ENCODE peak calls at places on chromosome 1, in four cellular contexts. One of them, this sample, is unnamed.

GRCh38 chr1:244450597-244451538 is 841 bp downstream of the ADSS2 start:
- DNase-seq in GM12864: no peak
- DNase-seq in tibial nerve: peak; percentile 29
- DNase-seq in left ventricle myocardium inferior: peak; percentile 46
- DNase-seq in this sample: peak; percentile 42

GRCh38 chr1:219529116-219529515 is 83.8 kb downstream of the ZC3H11B start:
- DNase-seq in tibial nerve: no peak
- DNase-seq in GM12864: no peak
- DNase-seq in left ventricle myocardium inferior: no peak
- DNase-seq in this sample: no peak

GRCh38 chr1:165287329-165287728 is 69.2 kb downstream of the LMX1A start:
- DNase-seq in GM12864: no peak
- DNase-seq in left ventricle myocardium inferior: no peak
- DNase-seq in tibial nerve: no peak
- DNase-seq in this sample: no peak

GRCh38 chr1:65489481-65489880 is 69.0 kb downstream of the LEPR start:
- DNase-seq in left ventricle myocardium inferior: no peak
- DNase-seq in tibial nerve: no peak
- DNase-seq in GM12864: no peak
- DNase-seq in this sample: no peak

GRCh38 chr1:178465011-178465410 is 31.8 kb downstream of the CLEC20A start:
- DNase-seq in left ventricle myocardium inferior: no peak
- DNase-seq in tibial nerve: no peak
- DNase-seq in GM12864: no peak
- DNase-seq in this sample: no peak

GRCh38 chr1:229563701-229564100 is 5.2 kb upstream of the ABCB10 start:
- DNase-seq in tibial nerve: no peak
- DNase-seq in GM12864: no peak
- DNase-seq in left ventricle myocardium inferior: no peak
- DNase-seq in this sample: no peak

GRCh38 chr1:29416825-29417557 is 180.7 kb downstream of the PTPRU start:
- DNase-seq in left ventricle myocardium inferior: no peak
- DNase-seq in GM12864: no peak
- DNase-seq in tibial nerve: peak; percentile 14
- DNase-seq in this sample: no peak

GRCh38 chr1:47351305-47351704 is 17.7 kb downstream of the CMPK1 start:
- DNase-seq in left ventricle myocardium inferior: no peak
- DNase-seq in tibial nerve: no peak
- DNase-seq in GM12864: peak; percentile 50
- DNase-seq in this sample: no peak

GRCh38 chr1:238653693-238654321 is 732.6 kb upstream of the CHRM3 start:
- DNase-seq in left ventricle myocardium inferior: no peak
- DNase-seq in tibial nerve: no peak
- DNase-seq in GM12864: no peak
- DNase-seq in this sample: no peak

GRCh38 chr1:201907621-201908020 is 18.9 kb downstream of the SHISA4 start:
- DNase-seq in tibial nerve: no peak
- DNase-seq in left ventricle myocardium inferior: no peak
- DNase-seq in GM12864: no peak
- DNase-seq in this sample: no peak

GRCh38 chr1:27300341-27301051 is 21.5 kb upstream of the TMEM222 start:
- DNase-seq in left ventricle myocardium inferior: peak; percentile 80
- DNase-seq in GM12864: peak; percentile 49
- DNase-seq in tibial nerve: peak; percentile 74
- DNase-seq in this sample: peak; percentile 89

GRCh38 chr1:242245255-242245654 is 246.4 kb upstream of the MAP1LC3C start:
- DNase-seq in tibial nerve: no peak
- DNase-seq in left ventricle myocardium inferior: no peak
- DNase-seq in GM12864: no peak
- DNase-seq in this sample: peak; percentile 54

GRCh38 chr1:31765041-31765467 is 914 bp upstream of the ADGRB2 start:
- DNase-seq in GM12864: no peak
- DNase-seq in left ventricle myocardium inferior: no peak
- DNase-seq in tibial nerve: peak; percentile 23
- DNase-seq in this sample: no peak

GRCh38 chr1:204162498-204163074 is 3.6 kb downstream of the REN start:
- DNase-seq in tibial nerve: peak; percentile 79
- DNase-seq in GM12864: no peak
- DNase-seq in left ventricle myocardium inferior: peak; percentile 78
- DNase-seq in this sample: peak; percentile 78

GRCh38 chr1:20469406-20470076 is 16.5 kb downstream of the CAMK2N1 start:
- DNase-seq in left ventricle myocardium inferior: no peak
- DNase-seq in tibial nerve: no peak
- DNase-seq in GM12864: no peak
- DNase-seq in this sample: no peak

GRCh38 chr1:53541761-53542550 is 82.8 kb downstream of the DMRTB1 start:
- DNase-seq in left ventricle myocardium inferior: no peak
- DNase-seq in tibial nerve: no peak
- DNase-seq in GM12864: no peak
- DNase-seq in this sample: peak; percentile 28

GRCh38 chr1:218582646-218583045 is 237.5 kb downstream of the TGFB2 start:
- DNase-seq in GM12864: no peak
- DNase-seq in left ventricle myocardium inferior: no peak
- DNase-seq in tibial nerve: no peak
- DNase-seq in this sample: no peak

GRCh38 chr1:43366179-43366578 is 1.6 kb downstream of the ELOVL1 start:
- DNase-seq in left ventricle myocardium inferior: peak; percentile 18
- DNase-seq in tibial nerve: no peak
- DNase-seq in GM12864: no peak
- DNase-seq in this sample: no peak

GRCh38 chr1:9311029-9311428 is 18.3 kb downstream of the SPSB1 start:
- DNase-seq in tibial nerve: no peak
- DNase-seq in GM12864: no peak
- DNase-seq in left ventricle myocardium inferior: no peak
- DNase-seq in this sample: no peak

GRCh38 chr1:29156543-29157268 is 25.0 kb downstream of the SRSF4 start:
- DNase-seq in GM12864: no peak
- DNase-seq in tibial nerve: no peak
- DNase-seq in left ventricle myocardium inferior: no peak
- DNase-seq in this sample: no peak

GRCh38 chr1:26043765-26044164 is 2.2 kb downstream of the SLC30A2 start:
- DNase-seq in GM12864: no peak
- DNase-seq in tibial nerve: no peak
- DNase-seq in left ventricle myocardium inferior: no peak
- DNase-seq in this sample: no peak

GRCh38 chr1:151832318-151832984 is 849 bp upstream of the RORC start:
- DNase-seq in GM12864: no peak
- DNase-seq in tibial nerve: no peak
- DNase-seq in left ventricle myocardium inferior: peak; percentile 84
- DNase-seq in this sample: no peak

GRCh38 chr1:24557711-24558121 is 1.8 kb downstream of the NCMAP start:
- DNase-seq in GM12864: no peak
- DNase-seq in tibial nerve: no peak
- DNase-seq in left ventricle myocardium inferior: no peak
- DNase-seq in this sample: no peak

GRCh38 chr1:150550222-150551048 is 1.2 kb downstream of the ADAMTSL4 start:
- DNase-seq in GM12864: no peak
- DNase-seq in tibial nerve: no peak
- DNase-seq in left ventricle myocardium inferior: no peak
- DNase-seq in this sample: no peak

DNA sequence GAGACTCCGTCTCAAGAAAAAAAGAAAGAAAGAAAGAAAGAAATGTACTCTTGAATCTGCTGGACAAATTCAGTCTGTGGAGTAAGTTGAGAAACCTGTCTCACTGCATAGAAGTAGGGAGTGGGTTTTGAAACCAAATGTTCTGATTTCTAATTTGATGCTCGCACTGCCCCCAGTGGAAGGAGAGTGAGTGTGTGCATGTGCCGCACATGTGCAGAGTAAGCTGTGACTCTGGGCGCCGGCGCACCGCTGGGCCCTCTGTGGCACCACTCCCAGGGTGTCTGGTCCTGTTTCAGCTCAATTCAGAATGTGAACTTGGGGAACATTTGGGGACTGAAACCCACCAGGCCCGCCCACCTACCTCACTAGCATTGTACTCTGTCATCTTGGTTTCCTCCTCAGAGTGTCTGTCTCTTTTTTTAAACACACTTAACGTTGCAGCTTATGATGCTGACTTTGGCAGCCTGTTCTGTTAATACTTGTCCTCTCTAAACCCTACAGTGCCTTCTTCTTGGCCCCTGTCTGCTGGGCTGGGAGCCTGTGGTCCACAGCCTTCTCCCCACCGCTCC is 104.6 kb downstream of the CACNA1E start:
- DNase-seq in left ventricle myocardium inferior: no peak
- DNase-seq in GM12864: no peak
- DNase-seq in tibial nerve: no peak
- DNase-seq in this sample: peak; percentile 52
- TF ChIP-seq CTCF in left ventricle myocardium inferior: no peak
- TF ChIP-seq CTCF in GM12864: peak; percentile 27
- TF ChIP-seq CTCF in tibial nerve: no peak
- TF ChIP-seq CTCF in this sample: peak; percentile 15

DNA sequence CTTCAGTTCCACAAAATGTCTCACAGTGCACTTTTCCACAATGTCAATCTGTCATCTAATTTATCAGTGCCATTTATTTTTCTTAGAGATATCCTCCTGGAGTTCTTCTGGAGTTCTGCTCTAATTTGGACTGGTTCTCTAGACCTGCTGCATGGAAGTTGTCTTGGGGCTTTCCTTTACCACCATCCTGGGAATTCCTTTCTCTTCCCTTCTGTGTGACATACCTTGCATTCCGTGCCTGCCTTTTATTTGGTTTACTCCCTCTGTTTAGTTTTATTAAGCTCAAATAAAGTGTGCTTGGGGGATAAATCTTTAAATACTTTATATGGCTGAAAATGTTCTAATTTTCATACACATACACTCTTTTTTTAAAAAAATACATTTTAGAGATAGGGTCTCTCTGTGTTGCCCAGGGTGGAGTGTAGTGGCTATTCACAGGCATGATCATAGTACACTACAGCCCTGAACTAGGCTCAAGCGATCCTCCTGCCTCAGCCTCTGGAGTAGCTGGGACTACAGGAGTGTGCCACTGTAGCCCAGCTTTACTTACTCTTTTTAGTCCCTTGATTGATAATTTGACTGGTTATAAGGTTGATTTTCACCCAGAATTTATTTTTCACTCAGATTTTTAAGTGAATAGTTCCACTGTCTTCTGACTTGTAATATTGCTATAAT is 14.4 kb downstream of the MTF2 start:
- DNase-seq in left ventricle myocardium inferior: no peak
- DNase-seq in tibial nerve: no peak
- DNase-seq in GM12864: no peak
- DNase-seq in this sample: no peak
- TF ChIP-seq CTCF in left ventricle myocardium inferior: no peak
- TF ChIP-seq CTCF in tibial nerve: no peak
- TF ChIP-seq CTCF in GM12864: no peak
- TF ChIP-seq CTCF in this sample: no peak

GRCh38 chr1:205493241-205494085 is 11.0 kb upstream of the CDK18 start:
- DNase-seq in tibial nerve: no peak
- DNase-seq in left ventricle myocardium inferior: no peak
- DNase-seq in GM12864: no peak
- DNase-seq in this sample: no peak

GRCh38 chr1:205497351-205497750 is 7.1 kb upstream of the CDK18 start:
- DNase-seq in GM12864: no peak
- DNase-seq in tibial nerve: no peak
- DNase-seq in left ventricle myocardium inferior: no peak
- DNase-seq in this sample: no peak

GRCh38 chr1:205494119-205494518 is 10.3 kb upstream of the CDK18 start:
- DNase-seq in tibial nerve: no peak
- DNase-seq in left ventricle myocardium inferior: no peak
- DNase-seq in GM12864: no peak
- DNase-seq in this sample: no peak

GRCh38 chr1:205496661-205497060 is 7.8 kb upstream of the CDK18 start:
- DNase-seq in GM12864: no peak
- DNase-seq in left ventricle myocardium inferior: no peak
- DNase-seq in tibial nerve: no peak
- DNase-seq in this sample: no peak

GRCh38 chr1:205495237-205495823 is 9.1 kb upstream of the CDK18 start:
- DNase-seq in left ventricle myocardium inferior: peak; percentile 69
- DNase-seq in GM12864: no peak
- DNase-seq in tibial nerve: no peak
- DNase-seq in this sample: no peak
- TF ChIP-seq CTCF in left ventricle myocardium inferior: no peak
- TF ChIP-seq CTCF in GM12864: no peak
- TF ChIP-seq CTCF in tibial nerve: no peak
- TF ChIP-seq CTCF in this sample: no peak

DNA sequence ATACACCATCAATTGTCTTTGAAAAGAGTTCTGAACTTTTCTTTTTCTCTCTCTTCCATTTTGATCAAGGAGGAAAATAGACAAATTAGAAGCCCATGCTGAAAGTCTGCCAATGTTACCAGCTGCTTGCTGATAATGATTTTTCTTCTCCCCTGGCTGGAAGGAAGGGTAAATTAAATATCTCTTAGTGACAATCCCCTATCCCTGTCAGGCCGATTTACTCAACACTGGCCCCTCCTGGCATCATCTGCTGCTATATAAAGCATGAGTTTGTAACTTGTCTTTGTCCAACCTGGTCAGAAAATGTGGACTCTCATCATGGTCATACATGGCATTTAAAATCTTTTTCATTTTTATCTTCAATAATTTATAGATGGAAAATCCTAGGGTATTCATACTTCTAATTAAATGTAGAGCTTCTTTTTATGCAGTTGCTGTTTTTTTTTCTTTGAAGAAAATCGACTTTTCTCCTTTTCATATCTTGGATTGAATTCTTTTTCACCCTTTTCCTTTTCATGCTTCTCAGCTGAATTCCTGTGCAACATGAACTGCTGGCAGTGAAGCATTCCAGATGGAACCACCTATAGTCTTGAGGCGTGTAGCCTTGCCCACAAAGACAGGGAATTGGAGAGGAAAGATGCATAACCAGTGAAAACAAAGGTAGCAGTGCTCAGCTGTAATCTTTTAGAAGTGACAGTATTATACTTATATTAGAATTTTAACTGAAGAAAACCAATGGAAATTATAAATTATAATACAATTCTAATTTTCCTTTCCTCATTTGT is 214.7 kb upstream of the PTGFR start:
- DNase-seq in tibial nerve: no peak
- DNase-seq in GM12864: no peak
- DNase-seq in left ventricle myocardium inferior: no peak
- DNase-seq in this sample: no peak
- TF ChIP-seq CTCF in tibial nerve: no peak
- TF ChIP-seq CTCF in GM12864: no peak
- TF ChIP-seq CTCF in left ventricle myocardium inferior: no peak
- TF ChIP-seq CTCF in this sample: no peak

DNA sequence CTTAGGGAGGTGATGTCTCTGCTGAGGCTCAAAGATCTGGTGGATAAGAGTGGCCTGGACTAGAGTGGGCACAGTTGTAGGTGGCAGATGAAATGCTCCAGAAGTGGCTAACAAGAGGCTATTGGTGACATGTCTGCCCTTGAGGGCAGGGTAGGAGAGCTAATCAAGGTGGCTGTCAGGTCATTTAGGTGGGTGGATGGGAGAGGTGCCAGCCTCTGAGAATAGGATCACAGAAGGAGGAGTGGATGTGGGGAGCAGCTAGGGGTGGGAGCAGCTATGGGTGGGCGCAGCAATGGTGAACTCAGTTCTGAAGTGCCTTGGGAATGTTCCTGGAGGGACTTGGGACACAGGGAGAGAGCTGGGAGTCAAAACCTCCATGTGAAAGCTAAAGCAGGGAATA is 142.0 kb upstream of the GRIK3 start:
- DNase-seq in GM12864: no peak
- DNase-seq in tibial nerve: no peak
- DNase-seq in left ventricle myocardium inferior: no peak
- DNase-seq in this sample: no peak
- TF ChIP-seq CTCF in GM12864: no peak
- TF ChIP-seq CTCF in tibial nerve: no peak
- TF ChIP-seq CTCF in left ventricle myocardium inferior: no peak
- TF ChIP-seq CTCF in this sample: no peak